ENCODE peak calls at places on chromosomes 16 and 17, in nine cellular contexts. G, Y, D, A, K, W, I, J and H are unnamed samples.

GRCh38 chr16:66266436-66267286 is 99.8 kb upstream of the CDH5 start:
- DNase-seq in Y (peak; percentile 8), I (peak; percentile 92), W (no peak), K (peak; percentile 38), G (peak; percentile 71), D (no peak), A (peak; percentile 76), J (peak; percentile 58), H (no peak)

GRCh38 chr17:21039839-21040575 is 2.8 kb downstream of the USP22 start:
- DNase-seq in A (peak; percentile 43), D (peak; percentile 57), J (no peak), Y (no peak), K (peak; percentile 25), I (peak; percentile 60), W (no peak), G (no peak), H (no peak)

GRCh38 chr17:46960152-46960551 is 18.9 kb downstream of the RPRML start:
- DNase-seq in A (no peak), K (no peak), Y (no peak), I (no peak), W (no peak), D (no peak), G (no peak), J (no peak), H (no peak)

GRCh38 chr16:88333645-88334516 is 48.9 kb upstream of the ZNF469 start:
- DNase-seq in D (no peak), W (no peak), G (no peak), I (no peak), K (no peak), A (no peak), Y (no peak), J (no peak), H (no peak)

GRCh38 chr16:14057878-14058382 is 13.2 kb upstream of the MRTFB start:
- DNase-seq in A (no peak), G (no peak), D (no peak), I (peak; percentile 75), W (no peak), Y (peak; percentile 41), K (no peak), J (peak; percentile 12), H (no peak)

GRCh38 chr16:64238576-64238975 is 883.3 kb downstream of the CDH11 start:
- DNase-seq in K (no peak), G (no peak), I (peak; percentile 46), J (no peak), A (no peak), D (no peak), W (peak; percentile 32), Y (no peak), H (no peak)

GRCh38 chr17:14699569-14700190 is 398.8 kb downstream of the HS3ST3B1 start:
- DNase-seq in A (no peak), J (no peak), Y (no peak), G (no peak), I (no peak), D (peak; percentile 50), K (no peak), W (no peak), H (peak; percentile 31)

GRCh38 chr16:81703177-81704155 is 75.6 kb upstream of the PLCG2 start:
- DNase-seq in I (peak; percentile 96), K (no peak), J (peak; percentile 51), W (no peak), G (no peak), A (peak; percentile 83), Y (no peak), D (peak; percentile 80), H (no peak)

GRCh38 chr16:83878838-83879237 is 20.1 kb upstream of the MLYCD start:
- DNase-seq in K (peak; percentile 11), A (no peak), D (peak; percentile 38), I (peak; percentile 45), G (no peak), Y (no peak), W (no peak), J (no peak), H (no peak)

GRCh38 chr16:1991135-1991551 is 1.4 kb downstream of the SYNGR3 start:
- DNase-seq in J (no peak), G (no peak), W (no peak), D (no peak), I (no peak), A (no peak), Y (no peak), K (no peak), H (no peak)

GRCh38 chr16:79369796-79370195 is 230.7 kb downstream of the MAF start:
- DNase-seq in G (no peak), D (no peak), I (no peak), J (no peak), A (no peak), K (no peak), Y (no peak), W (no peak), H (no peak)

GRCh38 chr17:59914274-59914854 is 21.4 kb downstream of the RPS6KB1 start:
- DNase-seq in Y (no peak), D (peak; percentile 78), G (no peak), A (no peak), W (no peak), K (peak; percentile 21), I (peak; percentile 33), J (peak; percentile 22), H (no peak)

GRCh38 chr16:625402-626173 is 5.2 kb upstream of the WFIKKN1 start:
- DNase-seq in I (no peak), D (no peak), K (no peak), G (no peak), W (no peak), J (no peak), A (no peak), Y (no peak), H (no peak)

GRCh38 chr16:627458-628239 is 3.1 kb upstream of the WFIKKN1 start:
- DNase-seq in G (no peak), W (no peak), A (peak; percentile 61), K (peak; percentile 38), I (no peak), Y (no peak), D (no peak), J (no peak), H (no peak)

GRCh38 chr16:626174-626765 is 4.5 kb upstream of the WFIKKN1 start:
- DNase-seq in G (no peak), W (no peak), J (no peak), A (no peak), Y (no peak), D (no peak), I (no peak), K (no peak), H (no peak)

GRCh38 chr16:628321-629061 is 2.3 kb upstream of the WFIKKN1 start:
- DNase-seq in G (no peak), D (no peak), I (no peak), W (no peak), K (no peak), Y (no peak), A (peak; percentile 34), J (no peak), H (no peak)

GRCh38 chr16:626787-627457 is 3.9 kb upstream of the WFIKKN1 start:
- DNase-seq in K (no peak), A (peak; percentile 77), W (peak; percentile 72), J (no peak), Y (peak; percentile 82), G (no peak), D (peak; percentile 97), I (peak; percentile 96), H (peak; percentile 74)
- H3K27ac ChIP-seq in K (no peak overlapping the region), A (no peak overlapping the region), W (no peak overlapping the region), J (no peak overlapping the region), Y (peak overlapping the region; percentile 19), G (no peak overlapping the region), D (peak overlapping the region; percentile 63), I (peak overlapping the region; percentile 66), H (no peak overlapping the region)

GRCh38 chr16:74461826-74462225 is 40.5 kb upstream of the CLEC18B start:
- DNase-seq in W (no peak), A (no peak), I (peak; percentile 78), D (no peak), Y (no peak), G (no peak), K (no peak), J (peak; percentile 35), H (no peak)
- H3K27ac ChIP-seq in W (no peak overlapping the region), A (no peak overlapping the region), I (no peak overlapping the region), D (no peak overlapping the region), Y (peak overlapping the region; percentile 23), G (no peak overlapping the region), K (no peak overlapping the region), J (peak overlapping the region; percentile 31), H (peak overlapping the region; percentile 60)

DNA sequence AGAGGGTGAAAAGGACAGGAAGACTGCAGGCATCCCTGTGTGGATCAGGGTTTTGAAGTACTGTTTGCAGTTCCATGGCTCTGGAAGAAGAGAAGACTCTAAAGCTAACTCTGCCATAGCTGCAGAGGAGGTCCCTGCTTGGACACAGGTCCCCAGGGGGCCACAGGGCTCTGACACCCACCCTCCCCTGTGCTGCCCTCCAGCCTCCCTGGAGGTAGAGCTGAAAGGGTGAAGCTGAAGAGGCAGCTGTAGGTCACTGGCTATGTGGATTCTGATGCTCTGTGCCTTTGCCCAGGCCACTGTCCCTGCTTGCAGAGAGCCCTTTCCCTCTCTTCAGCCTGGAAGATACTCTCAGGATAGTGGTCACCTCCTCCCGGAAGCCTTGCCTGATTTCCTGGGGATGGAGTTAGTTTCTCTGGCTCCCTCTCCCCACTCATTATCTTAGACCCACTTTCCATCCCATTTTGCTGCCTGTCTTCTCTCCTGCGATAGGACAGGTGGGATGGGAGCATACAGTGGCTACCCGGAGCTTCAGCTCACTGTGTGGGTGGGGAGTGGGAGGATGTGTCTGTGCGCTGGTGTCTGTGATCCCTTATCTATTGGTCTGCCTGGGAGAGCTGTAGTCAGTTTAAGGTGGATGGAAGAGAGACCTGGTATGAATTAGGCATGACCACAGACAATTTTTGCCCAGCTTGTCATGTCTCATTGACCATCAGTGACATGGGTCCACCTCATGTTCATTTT is 89.8 kb upstream of the TMEM97 start:
- DNase-seq in W (no peak), J (peak; percentile 12), D (no peak), G (no peak), Y (no peak), K (no peak), I (no peak), A (no peak), H (no peak)
- H3K27ac ChIP-seq in W (no peak overlapping the region), J (peak overlapping the region; percentile 88), D (no peak overlapping the region), G (no peak overlapping the region), Y (no peak overlapping the region), K (peak overlapping the region; percentile 98), I (no peak overlapping the region), A (no peak overlapping the region), H (no peak overlapping the region)

GRCh38 chr16:57589374-57589773 is 39.1 kb upstream of the ADGRG1 start:
- DNase-seq in K (no peak), Y (no peak), D (no peak), G (no peak), I (no peak), A (no peak), W (no peak), J (no peak), H (no peak)

GRCh38 chr16:57588821-57589220 is 39.6 kb upstream of the ADGRG1 start:
- DNase-seq in D (no peak), K (no peak), Y (no peak), I (no peak), W (no peak), J (no peak), G (no peak), A (no peak), H (no peak)

GRCh38 chr16:57591870-57592485 is 36.5 kb upstream of the ADGRG1 start:
- DNase-seq in I (no peak), W (no peak), K (no peak), G (no peak), A (no peak), Y (no peak), D (no peak), J (no peak), H (no peak)

GRCh38 chr16:57591086-57591869 is 37.2 kb upstream of the ADGRG1 start:
- DNase-seq in D (peak; percentile 90), J (peak; percentile 82), Y (peak; percentile 65), A (peak; percentile 49), I (peak; percentile 89), K (peak; percentile 78), W (peak; percentile 74), G (peak; percentile 26), H (peak; percentile 74)

GRCh38 chr16:57590654-57591085 is 37.8 kb upstream of the ADGRG1 start:
- DNase-seq in W (peak; percentile 66), Y (no peak), D (peak; percentile 63), K (no peak), G (no peak), J (no peak), A (no peak), I (peak; percentile 77), H (peak; percentile 63)
- H3K27ac ChIP-seq in W (peak overlapping the region; percentile 43), Y (no peak overlapping the region), D (peak overlapping the region; percentile 55), K (no peak overlapping the region), G (no peak overlapping the region), J (no peak overlapping the region), A (no peak overlapping the region), I (peak overlapping the region; percentile 54), H (peak overlapping the region; percentile 93)